ENCODE peak calls at places on chromosome 17, in five cellular contexts. Q is colonic mucosa, Y is tibial artery, L is testis, F is suprapubic skin. M is an unnamed sample. For H3K36me3, the result is how much of the 10 kb centered on the place peaks cover.

GRCh38 chr17:59761385-59762021 is 54.0 kb downstream of the VMP1 start:
- DNase-seq in Q (no peak), Y (no peak), L (no peak), F (no peak), M (no peak)

GRCh38 chr17:38449364-38449763 is 21.1 kb downstream of the ARHGAP23 start:
- DNase-seq in Q (no peak), Y (no peak), L (no peak), F (no peak), M (no peak)

GRCh38 chr17:49575524-49576120 is at the start of gene NXPH3:
- DNase-seq in Q (peak), Y (peak), L (peak), F (no peak), M (peak)

GRCh38 chr17:55275894-55276804 is 11.4 kb downstream of the HLF start:
- DNase-seq in Q (no peak), Y (no peak), L (no peak), F (no peak), M (no peak)

GRCh38 chr17:34703533-34703932 is 124.2 kb downstream of the TMEM132E start:
- DNase-seq in Q (peak), Y (no peak), L (peak), F (no peak), M (peak)

GRCh38 chr17:49986396-49987289 is 8.4 kb downstream of the DLX3 start:
- DNase-seq in Q (no peak), Y (peak), L (no peak), F (peak), M (no peak)

GRCh38 chr17:12415031-12415430 is 250.7 kb upstream of the MYOCD start:
- DNase-seq in Q (no peak), Y (no peak), L (no peak), F (no peak), M (no peak)

GRCh38 chr17:50206604-50207293 is 5.3 kb upstream of the COL1A1 start:
- DNase-seq in Q (peak), Y (peak), L (no peak), F (no peak), M (peak)

GRCh38 chr17:75604034-75604695 is 16.6 kb downstream of the MYO15B start:
- DNase-seq in Q (peak), Y (no peak), L (no peak), F (no peak), M (no peak)

GRCh38 chr17:310111-311010 is 42.2 kb downstream of the RPH3AL start:
- DNase-seq in Q (no peak), Y (no peak), L (no peak), F (no peak), M (no peak)

GRCh38 chr17:69761767-69762321 is 313.2 kb upstream of the KCNJ16 start:
- DNase-seq in Q (no peak), Y (no peak), L (no peak), F (no peak), M (no peak)

GRCh38 chr17:46064460-46064859 is 65.4 kb downstream of the STH start:
- DNase-seq in Q (no peak), Y (no peak), L (no peak), F (no peak), M (no peak)

GRCh38 chr17:48011405-48012150 is 26.0 kb downstream of the COPZ2 start:
- DNase-seq in Q (no peak), Y (no peak), L (peak), F (no peak), M (no peak)

GRCh38 chr17:76572201-76572910 is 13.3 kb downstream of the ST6GALNAC2 start:
- DNase-seq in Q (no peak), Y (no peak), L (no peak), F (no peak), M (no peak)

GRCh38 chr17:66677201-66677981 is 157.5 kb upstream of the CACNG5 start:
- DNase-seq in Q (no peak), Y (no peak), L (no peak), F (no peak), M (no peak)

GRCh38 chr17:62597920-62598319 is 29.6 kb upstream of the MRC2 start:
- DNase-seq in Q (no peak), Y (no peak), L (peak), F (no peak), M (no peak)

GRCh38 chr17:37446027-37446426 is 39.3 kb downstream of the TADA2A start:
- DNase-seq in Q (no peak), Y (no peak), L (no peak), F (no peak), M (no peak)

GRCh38 chr17:35214631-35215273 is 20.6 kb upstream of the SLC35G3 start:
- DNase-seq in Q (no peak), Y (no peak), L (no peak), F (no peak), M (no peak)

GRCh38 chr17:51707216-51707615 is 446.9 kb downstream of the UTP18 start:
- DNase-seq in Q (no peak), Y (no peak), L (no peak), F (no peak), M (no peak)

GRCh38 chr17:43599046-43599395 is 52.9 kb upstream of the ETV4 start:
- DNase-seq in Q (no peak), Y (no peak), L (no peak), F (no peak), M (no peak)

GRCh38 chr17:70621593-70621992 is 452.3 kb downstream of the KCNJ2 start:
- DNase-seq in Q (no peak), Y (no peak), L (no peak), F (no peak), M (no peak)

GRCh38 chr17:6187836-6188235 is 117.7 kb downstream of the WSCD1 start:
- DNase-seq in Q (no peak), Y (no peak), L (no peak), F (peak), M (no peak)

GRCh38 chr17:17549732-17550366 is 41.7 kb downstream of the PEMT start:
- DNase-seq in Q (no peak), Y (no peak), L (no peak), F (no peak), M (peak)

GRCh38 chr17:10261098-10261497 is 62.7 kb upstream of the GAS7 start:
- DNase-seq in Q (no peak), Y (no peak), L (no peak), F (no peak), M (no peak)

GRCh38 chr17:27751622-27752490 is 48.5 kb downstream of the NOS2 start:
- DNase-seq in Q (no peak), Y (no peak), L (no peak), F (no peak), M (no peak)

GRCh38 chr17:64723781-64724180 is 61.7 kb upstream of the SMURF2 start:
- DNase-seq in Q (no peak), Y (peak), L (no peak), F (no peak), M (no peak)

GRCh38 chr17:45042346-45043120 is 8.9 kb downstream of the DCAKD start:
- DNase-seq in Q (no peak), Y (no peak), L (peak), F (no peak), M (no peak)

GRCh38 chr17:77783991-77784820 is 174.3 kb upstream of the TNRC6C start:
- DNase-seq in Q (no peak), Y (no peak), L (no peak), F (no peak), M (no peak)

GRCh38 chr17:34110315-34110714 is 144.8 kb upstream of the CCL2 start:
- DNase-seq in Q (no peak), Y (no peak), L (no peak), F (no peak), M (no peak)

GRCh38 chr17:40886090-40886489 is 1.0 kb upstream of the KRT20 start:
- DNase-seq in Q (no peak), Y (no peak), L (no peak), F (no peak), M (no peak)

GRCh38 chr17:57463103-57463885 is 207.0 kb downstream of the MSI2 start:
- DNase-seq in Q (no peak), Y (no peak), L (no peak), F (no peak), M (no peak)
- TF ChIP-seq CTCF in Q (no peak), Y (no peak), L (no peak), F (no peak), M (no peak)

GRCh38 chr17:81920612-81921530 is 2.9 kb upstream of the SIRT7 start:
- DNase-seq in Q (no peak), Y (no peak), L (no peak), F (no peak), M (no peak)

GRCh38 chr17:81921996-81922565 is 4.1 kb upstream of the SIRT7 start:
- DNase-seq in Q (no peak), Y (no peak), L (no peak), F (no peak), M (no peak)

GRCh38 chr17:81923302-81924260 is 4.0 kb downstream of the MAFG start:
- DNase-seq in Q (peak), Y (peak), L (peak), F (no peak), M (peak)

GRCh38 chr17:81921531-81921862 is 3.5 kb upstream of the SIRT7 start:
- DNase-seq in Q (no peak), Y (no peak), L (no peak), F (no peak), M (no peak)

GRCh38 chr17:81922566-81923301 is 4.8 kb upstream of the SIRT7 start:
- DNase-seq in Q (no peak), Y (no peak), L (no peak), F (no peak), M (no peak)
- H3K4me3 ChIP-seq in Q (peak), Y (peak), L (peak), F (peak), M (peak)

DNA sequence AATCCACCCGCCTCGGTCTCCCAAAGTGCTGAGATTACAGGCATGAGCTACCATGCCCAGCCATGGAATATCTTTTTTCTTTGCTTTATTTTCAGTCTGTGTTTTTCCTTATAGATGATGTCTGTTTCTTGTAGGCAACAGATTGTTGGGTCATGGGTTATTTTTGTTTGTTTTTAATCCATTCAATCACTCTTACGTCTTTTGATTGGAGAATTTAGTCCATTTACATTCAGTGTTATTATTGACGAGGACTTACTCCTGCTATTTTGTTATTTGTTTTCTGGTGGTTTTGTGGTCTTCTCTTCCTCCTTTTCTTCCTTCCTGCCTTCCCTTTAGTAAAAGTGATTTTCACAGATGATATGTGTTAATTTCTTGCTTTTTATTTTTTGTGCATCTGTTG is 55.9 kb downstream of the OMG start:
- DNase-seq in Q (no peak), Y (no peak), L (no peak), F (no peak), M (no peak)
- H3K36me3 ChIP-seq in Q (under half), Y (half or more), L (under half), F (half or more), M (half or more)

DNA sequence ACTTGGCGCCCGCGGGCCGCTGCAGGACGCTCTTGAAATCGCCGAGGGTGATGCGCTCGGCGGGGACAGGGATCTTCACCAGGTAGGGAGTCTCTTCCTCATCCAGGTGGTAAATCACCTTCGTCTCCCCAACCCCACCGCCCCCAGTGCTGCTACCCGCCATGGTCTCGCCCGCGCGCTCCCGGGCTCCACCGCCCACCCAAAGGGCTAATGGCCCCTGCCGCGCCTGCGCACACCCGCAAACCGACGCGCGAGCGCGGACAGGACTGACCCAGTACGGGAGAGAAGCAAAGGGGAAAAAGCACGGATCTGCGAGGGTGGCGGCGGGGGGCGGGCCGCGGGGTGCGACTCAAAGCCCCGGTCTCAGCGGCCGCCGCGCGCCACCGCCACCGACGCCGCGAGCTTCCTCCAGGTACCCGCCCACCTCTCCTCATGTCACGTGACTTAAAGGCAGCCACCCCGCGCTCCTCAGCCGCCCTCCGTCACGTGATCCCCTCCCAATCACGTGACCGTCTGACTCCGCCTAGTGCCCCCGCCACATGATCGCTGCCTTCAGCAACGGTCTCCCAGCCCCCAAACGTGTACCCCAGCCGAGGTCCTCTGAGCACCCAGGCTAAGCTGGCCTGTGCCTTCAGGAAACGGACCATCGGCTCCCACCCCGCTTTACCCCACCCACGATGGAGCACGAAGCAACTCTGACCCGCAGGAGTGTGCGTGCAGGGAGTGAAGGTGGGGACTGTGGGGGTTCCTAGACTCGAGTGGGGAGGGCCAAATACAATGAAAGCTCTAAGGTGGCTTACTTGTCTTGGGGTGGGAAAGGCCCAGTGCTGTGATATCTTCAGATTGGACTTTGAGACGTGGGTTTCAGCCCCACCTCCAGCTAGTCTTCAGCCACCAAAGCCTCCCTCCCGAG is at the start of gene DVL2:
- DNase-seq in Q (peak), Y (peak), L (peak), F (peak), M (peak)
- TF ChIP-seq CTCF in Q (no peak), Y (no peak), L (no peak), F (no peak), M (no peak)

DNA sequence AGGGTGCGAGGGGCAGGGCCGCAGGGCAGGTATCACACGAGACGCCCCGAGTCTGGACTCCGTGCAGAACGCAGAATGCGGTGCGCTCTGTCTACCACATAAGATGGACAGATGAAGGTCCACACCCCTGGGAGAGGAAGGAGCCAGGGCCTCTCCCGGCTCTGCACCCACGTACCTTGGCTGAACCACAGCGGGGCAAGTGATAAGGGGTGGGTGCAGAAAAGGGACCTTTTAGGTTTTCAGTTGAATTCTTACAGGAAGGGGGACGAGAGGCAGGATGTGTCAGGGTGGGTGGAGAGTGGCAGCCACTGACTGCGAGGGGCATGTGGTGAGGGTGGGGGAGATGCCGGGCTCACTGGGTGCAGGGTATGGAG is 338 bp downstream of the CD300A start:
- DNase-seq in Q (no peak), Y (no peak), L (no peak), F (no peak), M (no peak)
- H3K4me3 ChIP-seq in Q (peak), Y (peak), L (no peak), F (peak), M (peak)

DNA sequence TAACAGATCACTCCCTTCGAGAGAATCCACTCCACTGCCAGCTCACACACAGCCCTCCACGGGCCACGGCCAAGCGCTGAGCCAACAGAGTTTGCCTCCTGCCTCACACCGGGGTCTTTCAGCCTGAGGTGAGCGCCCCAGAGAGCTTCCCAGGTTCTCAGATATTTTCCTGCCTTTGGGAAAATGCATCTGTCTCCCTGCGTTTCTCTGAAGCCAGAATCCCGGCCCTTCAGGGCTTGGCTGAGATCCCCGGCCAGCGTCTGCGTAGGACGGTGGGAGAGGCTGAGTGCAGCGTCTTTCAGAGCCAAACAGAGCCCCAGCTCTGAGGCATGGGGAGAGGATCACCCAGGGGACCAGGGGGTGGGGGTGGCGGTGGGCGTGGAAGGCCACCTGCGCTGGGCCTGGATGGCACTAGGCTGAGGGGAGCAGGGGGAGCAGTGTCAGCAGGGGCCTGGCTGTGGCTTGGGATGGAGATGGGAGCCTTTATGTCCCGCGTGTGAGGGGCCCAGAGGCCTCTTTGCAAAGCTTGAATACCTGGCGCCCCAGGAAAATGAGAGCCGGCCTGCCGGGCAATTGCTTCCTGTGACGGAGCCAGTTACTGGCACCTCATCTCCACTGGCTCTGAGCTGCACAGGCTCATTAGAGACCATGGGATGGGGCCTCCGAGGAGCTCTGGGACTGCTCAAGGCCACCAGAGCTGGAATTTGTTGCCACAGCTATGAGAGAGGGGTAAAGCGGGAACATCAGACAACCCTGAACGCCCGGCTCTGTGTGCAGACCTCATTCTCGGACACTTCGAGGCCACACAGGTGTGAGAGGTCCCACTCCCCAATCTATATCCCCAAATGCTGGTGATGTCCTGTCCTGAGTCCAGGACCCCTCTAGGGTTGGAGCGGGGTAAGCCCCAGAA is 248.5 kb downstream of the RBFOX3 start:
- DNase-seq in Q (no peak), Y (no peak), L (no peak), F (no peak), M (no peak)
- H3K36me3 ChIP-seq in Q (under half), Y (under half), L (under half), F (under half), M (under half)

GRCh38 chr17:80424878-80425765 is 10.2 kb downstream of the ENDOV start:
- DNase-seq in Q (no peak), Y (peak), L (no peak), F (no peak), M (no peak)
- TF ChIP-seq CTCF in Q (no peak), Y (no peak), L (no peak), F (no peak), M (no peak)

M was measured in left ventricle myocardium inferior.